ENCODE peak calls at places on chromosomes 4 and X, in seven cellular contexts. N is H9, O is mesendoderm, Q is mesenchymal stem cell, S is IMR-90, D is trophoblast cell, J is H1. Z is an unnamed sample.

GRCh38 chrX:44306336-44306735 is 37.1 kb downstream of the EFHC2 start:
- DNase-seq in D (peak; percentile 21), Q (no peak), J (no peak), O (no peak), S (peak; percentile 20), N (no peak), Z (no peak)

GRCh38 chr4:188976644-188977115 is 837.4 kb downstream of the TRIML1 start:
- DNase-seq in D (no peak), N (peak; percentile 75), J (no peak), O (peak; percentile 91), S (peak; percentile 70), Q (peak; percentile 56), Z (peak; percentile 81)

GRCh38 chrX:68710870-68711576 is 63.6 kb downstream of the STARD8 start:
- DNase-seq in S (peak; percentile 53), Q (peak; percentile 37), D (peak; percentile 69), O (peak; percentile 84), J (peak; percentile 56), N (peak; percentile 73), Z (no peak)

GRCh38 chr4:16926214-16926613 is 27.8 kb upstream of the LDB2 start:
- DNase-seq in O (no peak), N (no peak), Q (no peak), S (no peak), D (no peak), J (no peak), Z (no peak)

GRCh38 chr4:143085224-143085623 is 99.5 kb upstream of the USP38 start:
- DNase-seq in Q (no peak), O (no peak), S (peak; percentile 8), N (no peak), J (no peak), D (peak; percentile 45), Z (no peak)

GRCh38 chr4:26330186-26330787 is 9.5 kb downstream of the RBPJ start:
- DNase-seq in D (peak; percentile 84), Q (peak; percentile 74), J (no peak), O (peak; percentile 77), N (no peak), S (peak; percentile 68), Z (no peak)

GRCh38 chr4:17690898-17691297 is 76.5 kb downstream of the MED28 start:
- DNase-seq in S (no peak), N (no peak), D (peak; percentile 20), Q (no peak), O (peak; percentile 16), J (no peak), Z (no peak)

GRCh38 chr4:123102897-123103489 is 180.6 kb upstream of the NUDT6 start:
- DNase-seq in J (no peak), N (no peak), D (peak; percentile 59), Q (peak; percentile 75), O (peak; percentile 60), S (peak; percentile 69), Z (peak; percentile 30)

GRCh38 chrX:45070116-45071007 is 130.3 kb downstream of the DIPK2B start:
- DNase-seq in N (no peak), S (peak; percentile 67), O (peak; percentile 35), D (peak; percentile 58), J (no peak), Q (peak; percentile 42), Z (no peak)

GRCh38 chr4:19983072-19983471 is 268.6 kb upstream of the SLIT2 start:
- DNase-seq in O (no peak), S (peak; percentile 99), D (peak; percentile 9), N (no peak), Q (peak; percentile 95), J (no peak), Z (no peak)

GRCh38 chrX:41334866-41335589 is 1.1 kb downstream of the DDX3X start:
- DNase-seq in D (no peak), J (no peak), Q (peak; percentile 59), N (peak; percentile 56), O (peak; percentile 59), S (peak; percentile 62), Z (no peak)

GRCh38 chr4:182620111-182620980 is 296.8 kb downstream of the DCTD start:
- DNase-seq in Q (no peak), N (no peak), O (no peak), S (no peak), D (no peak), J (no peak), Z (no peak)

GRCh38 chrX:19350831-19351447 is 7.2 kb downstream of the PDHA1 start:
- DNase-seq in S (no peak), Q (no peak), D (no peak), O (no peak), J (no peak), N (no peak), Z (no peak)

GRCh38 chr4:73735231-73735630 is 5.1 kb upstream of the CXCL8 start:
- DNase-seq in N (no peak), D (peak; percentile 31), O (no peak), Q (peak; percentile 86), J (no peak), S (peak; percentile 79), Z (no peak)

GRCh38 chrX:101462892-101463291 is 22.4 kb upstream of the ARMCX4 start:
- DNase-seq in S (peak; percentile 24), Q (peak; percentile 43), O (peak; percentile 34), D (peak; percentile 27), J (no peak), N (peak; percentile 28), Z (no peak)

GRCh38 chr4:32847466-32847865 is 2127.3 kb downstream of the PCDH7 start:
- DNase-seq in S (no peak), Q (peak; percentile 19), J (no peak), N (no peak), O (no peak), D (no peak), Z (peak; percentile 9)

GRCh38 chr4:101037938-101038413 is 309.4 kb downstream of the PPP3CA start:
- DNase-seq in S (peak; percentile 13), Q (no peak), O (no peak), D (peak; percentile 13), J (no peak), N (no peak), Z (no peak)

GRCh38 chrX:11040976-11041375 is 70.2 kb upstream of the HCCS start:
- DNase-seq in S (peak; percentile 7), Q (no peak), N (no peak), O (no peak), J (no peak), D (no peak), Z (no peak)

GRCh38 chrX:155612312-155613224 is at the start of gene TMLHE:
- DNase-seq in J (peak; percentile 61), Q (peak; percentile 64), O (peak; percentile 68), N (peak; percentile 59), D (peak; percentile 29), S (peak; percentile 47), Z (peak; percentile 9)

GRCh38 chr4:99945718-99946345 is 586 bp downstream of the DNAJB14 start:
- DNase-seq in S (peak; percentile 21), Q (peak; percentile 60), J (no peak), N (no peak), D (peak; percentile 61), O (peak; percentile 73), Z (peak; percentile 9)

GRCh38 chrX:133880032-133880443 is 105.4 kb downstream of the GPC3 start:
- DNase-seq in D (no peak), S (no peak), O (no peak), J (no peak), N (no peak), Q (no peak), Z (no peak)

GRCh38 chr4:26372525-26373172 is 51.8 kb downstream of the RBPJ start:
- DNase-seq in S (peak; percentile 77), J (no peak), O (peak; percentile 53), D (peak; percentile 20), Q (peak; percentile 92), N (no peak), Z (no peak)

GRCh38 chrX:110402091-110402854 is 43.6 kb downstream of the RTL9 start:
- DNase-seq in Q (peak; percentile 56), S (peak; percentile 74), D (peak; percentile 91), N (peak; percentile 38), O (peak; percentile 88), J (no peak), Z (no peak)

GRCh38 chrX:31227250-31227649 is 155.4 kb upstream of the FTHL17 start:
- DNase-seq in S (peak; percentile 76), J (no peak), O (no peak), D (peak; percentile 71), N (no peak), Q (no peak), Z (no peak)

GRCh38 chr4:168837922-168838321 is 172.1 kb downstream of the CBR4 start:
- DNase-seq in S (no peak), O (no peak), Q (no peak), N (no peak), J (no peak), D (peak; percentile 30), Z (no peak)
- H3K4me1 ChIP-seq in S (peaks cover 31% of the 10 kb centered on the region), O (no peaks in the 10 kb centered on the region), Q (peaks cover 8% of the 10 kb centered on the region), N (peaks cover 4% of the 10 kb centered on the region), J (peaks cover 2% of the 10 kb centered on the region), D (peaks cover 10% of the 10 kb centered on the region), Z (peaks cover 2% of the 10 kb centered on the region)

GRCh38 chr4:96093563-96093962 is 253.7 kb downstream of the PDHA2 start:
- DNase-seq in N (no peak), D (no peak), Q (no peak), O (no peak), J (no peak), S (no peak), Z (no peak)
- H2BK5ac ChIP-seq in N (no peak overlapping the region), D (no peak overlapping the region), Q (no peak overlapping the region), O (no peak overlapping the region), J (no peak overlapping the region), S (no peak overlapping the region), Z (no peak overlapping the region)

DNA sequence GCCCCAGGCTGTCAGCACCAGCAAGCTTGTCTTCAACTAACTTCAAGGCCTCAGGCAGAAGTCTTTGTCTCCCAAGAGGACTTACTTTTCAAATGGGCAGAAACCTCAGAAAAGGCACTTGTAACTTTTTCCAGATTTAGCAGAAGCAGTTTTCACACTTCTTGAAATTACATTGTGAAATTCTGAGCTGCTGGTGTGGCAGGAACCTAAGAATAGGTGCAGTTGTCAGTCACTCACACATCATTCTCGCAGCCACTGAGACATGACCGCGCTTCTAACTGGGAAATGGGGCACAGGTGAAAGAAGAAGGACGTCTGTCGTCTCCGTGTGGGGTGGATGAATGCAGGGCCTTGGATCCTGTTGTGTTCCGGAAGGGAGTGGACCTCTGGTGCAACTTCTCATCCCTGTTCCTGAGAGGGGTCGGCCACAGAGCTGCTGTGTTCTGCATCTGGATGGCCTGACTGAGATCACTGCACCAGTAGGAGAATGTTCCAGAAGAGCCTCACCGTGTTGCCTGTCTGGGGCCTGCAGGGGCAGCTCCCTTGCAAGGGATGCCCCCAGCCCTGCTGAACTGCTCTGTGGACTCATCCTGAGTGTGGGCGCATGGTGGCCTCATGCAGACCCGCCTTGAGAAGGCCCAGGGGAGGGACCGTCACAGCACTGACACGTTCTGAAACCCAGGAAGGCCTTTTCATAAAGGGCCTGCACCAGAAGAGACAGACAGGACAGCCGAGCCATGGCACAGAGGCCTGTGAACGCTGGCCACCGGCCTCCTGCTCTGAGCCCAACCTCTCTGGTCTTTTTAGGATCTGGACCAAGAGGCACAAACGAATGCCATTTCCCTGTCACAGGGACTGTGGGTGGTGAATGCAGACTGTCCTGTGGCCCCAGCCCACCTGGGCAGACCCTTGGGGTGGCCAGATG is 18.7 kb downstream of the NAT8L start:
- DNase-seq in S (no peak), J (no peak), D (no peak), N (peak; percentile 24), O (no peak), Q (no peak), Z (no peak)
- H3K4me1 ChIP-seq in S (no peaks in the 10 kb centered on the region), J (no peaks in the 10 kb centered on the region), D (no peaks in the 10 kb centered on the region), N (no peaks in the 10 kb centered on the region), O (no peaks in the 10 kb centered on the region), Q (no peaks in the 10 kb centered on the region), Z (peaks cover 22% of the 10 kb centered on the region)

DNA sequence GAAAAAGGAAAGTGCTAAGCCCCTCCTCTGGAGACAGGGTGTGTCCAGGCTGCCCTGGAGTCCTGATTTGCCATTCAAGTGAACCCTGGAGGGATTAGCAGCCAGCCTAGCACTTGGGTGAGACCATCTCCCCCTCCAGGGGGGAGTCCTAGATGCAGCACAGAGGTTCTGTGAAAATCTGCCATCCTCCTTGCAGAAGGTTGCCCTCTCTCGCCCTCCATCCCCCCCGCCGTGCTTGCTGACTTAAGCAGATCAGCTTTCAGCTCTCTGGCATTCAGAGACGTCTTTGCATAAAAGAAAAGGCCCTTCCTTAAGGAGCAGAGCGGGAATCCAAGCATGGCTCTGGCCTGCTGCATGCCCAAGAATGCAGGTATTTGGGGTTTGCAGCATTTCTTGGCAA is 102.1 kb upstream of the SCML1 start:
- DNase-seq in N (peak; percentile 89), Q (no peak), S (peak; percentile 18), O (peak; percentile 91), D (no peak), J (peak; percentile 66), Z (peak; percentile 81)
- H2BK5ac ChIP-seq in N (no peak overlapping the region), Q (no peak overlapping the region), S (no peak overlapping the region), O (no peak overlapping the region), D (no peak overlapping the region), J (peak overlapping the region; percentile 73), Z (no peak overlapping the region)